ENCODE peak calls at places on chromosomes 5 and 9, in seven cellular contexts. X, R, P, K, I, H and B are unnamed samples.

GRCh38 chr5:135262364-135262763 is 136.7 kb downstream of the MACROH2A1 start:
- DNase-seq in P (no peak), X (no peak), R (no peak), H (no peak), I (no peak), K (no peak), B (no peak)

GRCh38 chr5:61625682-61626620 is 293.9 kb downstream of the ZSWIM6 start:
- DNase-seq in K (peak), R (peak), P (peak), X (peak), I (no peak), H (no peak), B (peak)

GRCh38 chr9:32701321-32702022 is 66.0 kb upstream of the TAF1L start:
- DNase-seq in P (no peak), K (no peak), H (no peak), X (no peak), R (no peak), I (no peak), B (no peak)

GRCh38 chr5:157718529-157718928 is 12.7 kb upstream of the THG1L start:
- DNase-seq in H (peak), I (peak), R (no peak), K (peak), X (no peak), P (peak), B (peak)

GRCh38 chr5:71743135-71743534 is 24.1 kb downstream of the CARTPT start:
- DNase-seq in X (no peak), P (no peak), I (no peak), H (no peak), K (no peak), R (no peak), B (no peak)

GRCh38 chr5:86974910-86975309 is 292.8 kb upstream of the RASA1 start:
- DNase-seq in X (no peak), H (no peak), I (no peak), R (no peak), K (no peak), P (no peak), B (no peak)

GRCh38 chr5:38726279-38726678 is 119.5 kb upstream of the OSMR start:
- DNase-seq in I (no peak), X (no peak), R (no peak), K (no peak), H (no peak), P (no peak), B (no peak)

GRCh38 chr9:34686231-34686630 is 4.8 kb downstream of the CCL19 start:
- DNase-seq in H (no peak), R (no peak), X (no peak), P (no peak), K (no peak), I (no peak), B (no peak)

GRCh38 chr9:100637787-100638186 is 59.9 kb downstream of the CAVIN4 start:
- DNase-seq in X (peak), H (no peak), I (peak), P (no peak), K (peak), R (no peak), B (no peak)

GRCh38 chr9:119736478-119737454 is 367.5 kb upstream of the BRINP1 start:
- DNase-seq in K (no peak), R (no peak), H (no peak), X (no peak), P (no peak), I (peak), B (no peak)

GRCh38 chr5:86890375-86890774 is 272.6 kb downstream of the COX7C start:
- DNase-seq in I (no peak), K (no peak), X (no peak), H (no peak), R (no peak), P (no peak), B (no peak)

GRCh38 chr5:72452515-72453259 is 54.5 kb downstream of the ZNF366 start:
- DNase-seq in H (no peak), X (no peak), K (peak), P (peak), R (no peak), I (no peak), B (no peak)

GRCh38 chr9:79572032-79572890 is 496 bp downstream of the TLE4 start:
- DNase-seq in H (peak), X (peak), R (peak), K (peak), I (no peak), P (peak), B (no peak)

GRCh38 chr5:65823174-65823573 is 101.2 kb downstream of the NLN start:
- DNase-seq in R (no peak), P (no peak), K (no peak), X (no peak), H (no peak), I (no peak), B (no peak)

GRCh38 chr9:106921989-106922388 is 59.0 kb downstream of the ZNF462 start:
- DNase-seq in K (no peak), H (no peak), R (no peak), P (no peak), I (no peak), X (no peak), B (no peak)

GRCh38 chr9:133995012-133995896 is 3.1 kb upstream of the VAV2 start:
- DNase-seq in K (peak), P (no peak), I (peak), X (no peak), R (no peak), H (peak), B (peak)

GRCh38 chr9:93761822-93762221 is 185.4 kb downstream of the PHF2 start:
- DNase-seq in K (no peak), H (no peak), I (no peak), X (no peak), R (no peak), P (no peak), B (no peak)

GRCh38 chr5:67395790-67396418 is 199.3 kb upstream of the CD180 start:
- DNase-seq in I (no peak), P (no peak), R (no peak), X (no peak), H (no peak), K (no peak), B (peak)